ENCODE peak calls at places on chromosomes 5 and 9, in four cellular contexts. P, M, W and X are unnamed samples.

GRCh38 chr9:561430-561829 is 280.1 kb upstream of the DMRT1 start:
- DNase-seq in P (no peak), M (no peak), W (no peak), X (no peak)

GRCh38 chr9:123678878-123679329 is 251.0 kb downstream of the DENND1A start:
- DNase-seq in P (no peak), M (no peak), W (no peak), X (no peak)

GRCh38 chr5:149143470-149143869 is 2.2 kb downstream of the ABLIM3 start:
- DNase-seq in W (no peak), P (no peak), M (no peak), X (no peak)

GRCh38 chr5:135487839-135488514 is 35.8 kb upstream of the TIFAB start:
- DNase-seq in W (no peak), P (no peak), M (no peak), X (no peak)

GRCh38 chr5:147610798-147611197 is 100.9 kb upstream of the DPYSL3 start:
- DNase-seq in M (no peak), W (no peak), P (no peak), X (no peak)

GRCh38 chr5:31133488-31133887 is 60.0 kb upstream of the CDH6 start:
- DNase-seq in W (no peak), M (no peak), P (no peak), X (peak)

GRCh38 chr5:124841829-124842712 is 95.6 kb upstream of the ZNF608 start:
- DNase-seq in M (no peak), P (no peak), W (peak), X (no peak)

GRCh38 chr9:122218885-122219855 is 9.6 kb downstream of the LHX6 start:
- DNase-seq in P (no peak), W (no peak), M (no peak), X (no peak)

GRCh38 chr9:109244179-109245132 is 76.4 kb downstream of the EPB41L4B start:
- DNase-seq in P (peak), M (peak), W (peak), X (peak)

GRCh38 chr5:107554776-107555424 is 115.8 kb downstream of the EFNA5 start:
- DNase-seq in P (no peak), W (peak), M (no peak), X (no peak)

GRCh38 chr5:73994963-73995362 is 369.0 kb downstream of the ARHGEF28 start:
- DNase-seq in P (no peak), W (no peak), M (no peak), X (no peak)

GRCh38 chr5:150604010-150604409 is 36.5 kb upstream of the SYNPO start:
- DNase-seq in M (no peak), P (no peak), W (peak), X (no peak)

GRCh38 chr9:98637381-98637780 is 71.4 kb downstream of the GABBR2 start:
- DNase-seq in P (no peak), M (no peak), W (no peak), X (no peak)

GRCh38 chr9:31669311-31669710 is 715.1 kb upstream of the ACO1 start:
- DNase-seq in W (no peak), P (no peak), M (no peak), X (no peak)

GRCh38 chr5:2207966-2208544 is 325.3 kb upstream of the IRX4 start:
- DNase-seq in W (peak), M (peak), P (peak), X (no peak)

GRCh38 chr5:151480859-151481258 is 33.5 kb downstream of the SLC36A1 start:
- DNase-seq in W (no peak), P (no peak), M (no peak), X (no peak)

GRCh38 chr5:65186646-65187227 is 295.0 kb downstream of the ADAMTS6 start:
- DNase-seq in P (no peak), W (no peak), M (no peak), X (no peak)

GRCh38 chr5:25441810-25442209 is 797.0 kb upstream of the CDH10 start:
- DNase-seq in P (no peak), W (no peak), M (no peak), X (no peak)

GRCh38 chr9:124354364-124355031 is 60.7 kb downstream of the PSMB7 start:
- DNase-seq in P (no peak), W (peak), M (no peak), X (no peak)

GRCh38 chr5:82639393-82640144 is 361.4 kb upstream of the RPS23 start:
- DNase-seq in W (no peak), M (no peak), P (no peak), X (peak)

GRCh38 chr5:170761048-170761707 is 22.3 kb upstream of the GABRP start:
- DNase-seq in P (no peak), W (no peak), M (no peak), X (no peak)

GRCh38 chr9:123642291-123643278 is 286.6 kb downstream of the CRB2 start:
- DNase-seq in W (peak), M (peak), P (no peak), X (no peak)

GRCh38 chr9:80285325-80285724 is 713.6 kb downstream of the TLE4 start:
- DNase-seq in W (no peak), P (no peak), M (no peak), X (no peak)

GRCh38 chr9:1606253-1606652 is 408.9 kb upstream of the SMARCA2 start:
- DNase-seq in M (no peak), W (no peak), P (no peak), X (no peak)

GRCh38 chr9:95626885-95627558 is 110.3 kb upstream of the PTCH1 start:
- DNase-seq in W (peak), P (no peak), M (peak), X (no peak)

GRCh38 chr9:137095664-137096517 is 9.1 kb downstream of the MAN1B1 start:
- DNase-seq in M (no peak), P (no peak), W (no peak), X (no peak)

GRCh38 chr9:137318565-137318964 is 16.5 kb upstream of the NRARP start:
- DNase-seq in P (no peak), M (no peak), W (no peak), X (no peak)

GRCh38 chr9:129380961-129381401 is 202.9 kb upstream of the IER5L start:
- DNase-seq in W (no peak), M (no peak), P (no peak), X (no peak)

GRCh38 chr9:89874351-89875321 is 269.8 kb downstream of the GADD45G start:
- DNase-seq in W (no peak), P (no peak), M (peak), X (no peak)

GRCh38 chr5:81202652-81203051 is 30.5 kb upstream of the CKMT2 start:
- DNase-seq in W (peak), M (no peak), P (no peak), X (no peak)

GRCh38 chr5:136979131-136979530 is 520.0 kb downstream of the SPOCK1 start:
- DNase-seq in P (no peak), W (no peak), M (no peak), X (no peak)

GRCh38 chr9:124639637-124640036 is 131.5 kb downstream of the NR6A1 start:
- DNase-seq in M (no peak), W (no peak), P (no peak), X (no peak)